ENCODE peak calls at places on chromosomes 16 and 17, in ten cellular contexts. X is right atrium auricular region, J is spleen, N is PC-3, W is stomach, S is HCT116, D is kidney, K is MM.1S, H is heart right ventricle, I is gastrocnemius medialis. G is an unnamed sample.

GRCh38 chr17:45372325-45372869 is 55.6 kb upstream of the MAP3K14 start:
- DNase-seq in H (no peak), N (peak; percentile 43), J (no peak), S (no peak), X (no peak), K (no peak), I (no peak), D (no peak), W (no peak), G (no peak)

GRCh38 chr17:50931003-50931878 is 65.1 kb upstream of the TOB1 start:
- DNase-seq in H (peak; percentile 89), I (peak; percentile 86), X (peak; percentile 90), D (peak; percentile 95), S (no peak), K (peak; percentile 86), N (peak; percentile 75), W (peak; percentile 92), J (peak; percentile 92), G (peak; percentile 94)

GRCh38 chr16:23768581-23768980 is 13.8 kb downstream of the CHP2 start:
- DNase-seq in K (no peak), D (no peak), I (no peak), N (no peak), X (no peak), S (no peak), J (no peak), W (no peak), H (no peak), G (no peak)

GRCh38 chr16:47045023-47045422 is 71.5 kb upstream of the DNAJA2 start:
- DNase-seq in J (no peak), W (no peak), S (no peak), X (no peak), N (no peak), D (no peak), I (no peak), K (no peak), H (no peak), G (no peak)

GRCh38 chr16:424033-424622 is 1.3 kb upstream of the RAB11FIP3 start:
- DNase-seq in X (peak; percentile 90), W (peak; percentile 35), J (no peak), H (peak; percentile 85), N (peak; percentile 76), I (peak; percentile 93), S (no peak), D (no peak), K (no peak), G (peak; percentile 99)

GRCh38 chr16:10493276-10493675 is 87.1 kb downstream of the EMP2 start:
- DNase-seq in S (no peak), K (no peak), W (no peak), D (no peak), I (no peak), J (no peak), X (no peak), H (no peak), N (no peak), G (no peak)

GRCh38 chr17:76585649-76586593 is at the start of gene ST6GALNAC2:
- DNase-seq in K (no peak), N (peak; percentile 84), J (peak; percentile 94), X (no peak), D (peak; percentile 91), S (peak; percentile 42), W (peak; percentile 84), I (peak; percentile 58), H (peak; percentile 45), G (peak; percentile 84)

GRCh38 chr16:85635545-85636140 is 22.5 kb downstream of the GSE1 start:
- DNase-seq in J (no peak), D (no peak), S (no peak), X (no peak), W (peak; percentile 58), I (no peak), H (no peak), N (no peak), K (no peak), G (no peak)

GRCh38 chr16:72015124-72015523 is 6.6 kb downstream of the DHODH start:
- DNase-seq in X (no peak), H (no peak), S (no peak), D (no peak), I (no peak), K (no peak), N (no peak), W (peak; percentile 40), J (no peak), G (no peak)

GRCh38 chr16:11011326-11011725 is 67.0 kb downstream of the CLEC16A start:
- DNase-seq in D (no peak), X (no peak), N (no peak), J (no peak), K (no peak), S (no peak), H (no peak), I (peak; percentile 45), W (no peak), G (no peak)

GRCh38 chr16:4376126-4376819 is 4.6 kb downstream of the VASN start:
- DNase-seq in S (no peak), H (peak; percentile 86), X (peak; percentile 92), N (peak; percentile 60), W (peak; percentile 96), D (peak; percentile 98), I (peak; percentile 76), K (no peak), J (peak; percentile 77), G (peak; percentile 92)

GRCh38 chr17:977163-977562 is 2.4 kb downstream of the NXN start:
- DNase-seq in W (no peak), S (no peak), X (no peak), H (no peak), N (no peak), I (no peak), D (no peak), K (no peak), J (no peak), G (no peak)

GRCh38 chr16:68331879-68332410 is 21.1 kb downstream of the PRMT7 start:
- DNase-seq in I (no peak), S (no peak), J (no peak), D (no peak), H (no peak), X (no peak), W (no peak), N (no peak), K (no peak), G (no peak)

GRCh38 chr17:56159764-56160394 is 6.6 kb downstream of the ANKFN1 start:
- DNase-seq in I (no peak), H (no peak), S (no peak), J (no peak), K (no peak), W (no peak), X (no peak), D (no peak), N (no peak), G (peak; percentile 11)

GRCh38 chr16:8607214-8607613 is 14.3 kb upstream of the METTL22 start:
- DNase-seq in I (no peak), J (no peak), K (no peak), X (no peak), N (no peak), W (no peak), S (no peak), H (no peak), D (no peak), G (no peak)
- H3K9me3 ChIP-seq in I (no peaks in the 10 kb centered on the region), J (no peaks in the 10 kb centered on the region), K (no peaks in the 10 kb centered on the region), X (no peaks in the 10 kb centered on the region), N (no peaks in the 10 kb centered on the region), W (no peaks in the 10 kb centered on the region), S (no peaks in the 10 kb centered on the region), H (no peaks in the 10 kb centered on the region), D (no peaks in the 10 kb centered on the region), G (no peaks in the 10 kb centered on the region)

DNA sequence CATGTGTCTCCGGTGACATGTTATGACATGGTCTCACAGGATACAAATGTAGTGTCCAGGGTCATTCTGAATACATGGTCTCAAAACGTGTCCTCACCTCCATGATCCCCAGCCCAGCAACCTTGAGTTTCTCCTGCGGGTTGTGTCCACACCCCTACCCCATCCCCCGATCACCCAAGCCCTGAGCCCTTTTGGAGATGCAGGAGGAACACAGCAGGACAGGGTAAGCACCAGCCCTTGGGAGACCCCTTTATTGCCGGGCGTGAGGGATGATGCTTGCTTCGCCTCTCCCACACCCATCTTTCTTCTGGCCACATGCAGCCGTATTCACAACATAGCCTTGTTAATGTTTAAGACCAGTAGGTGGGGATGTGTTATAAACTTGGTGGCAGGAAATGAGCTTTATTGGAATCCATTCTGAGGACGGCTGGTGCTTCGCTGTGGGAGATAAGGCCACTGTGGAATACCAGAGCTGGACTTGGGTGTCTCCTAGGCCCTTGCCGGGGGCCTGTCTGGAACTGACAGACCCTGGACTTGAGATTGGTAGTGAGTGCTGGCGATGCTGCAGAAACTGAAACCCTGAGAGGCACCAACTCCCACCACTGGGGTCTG is 5.5 kb downstream of the TMEM132E start:
- DNase-seq in D (peak; percentile 55), X (no peak), S (no peak), J (peak; percentile 41), I (no peak), W (no peak), K (peak; percentile 36), H (no peak), N (peak; percentile 7), G (peak; percentile 59)
- TF ChIP-seq CTCF in D (peak; percentile 40), X (no peak), S (no peak), J (no peak), I (no peak), W (no peak), K (peak; percentile 35), H (no peak), N (peak; percentile 25), G (peak; percentile 34)

DNA sequence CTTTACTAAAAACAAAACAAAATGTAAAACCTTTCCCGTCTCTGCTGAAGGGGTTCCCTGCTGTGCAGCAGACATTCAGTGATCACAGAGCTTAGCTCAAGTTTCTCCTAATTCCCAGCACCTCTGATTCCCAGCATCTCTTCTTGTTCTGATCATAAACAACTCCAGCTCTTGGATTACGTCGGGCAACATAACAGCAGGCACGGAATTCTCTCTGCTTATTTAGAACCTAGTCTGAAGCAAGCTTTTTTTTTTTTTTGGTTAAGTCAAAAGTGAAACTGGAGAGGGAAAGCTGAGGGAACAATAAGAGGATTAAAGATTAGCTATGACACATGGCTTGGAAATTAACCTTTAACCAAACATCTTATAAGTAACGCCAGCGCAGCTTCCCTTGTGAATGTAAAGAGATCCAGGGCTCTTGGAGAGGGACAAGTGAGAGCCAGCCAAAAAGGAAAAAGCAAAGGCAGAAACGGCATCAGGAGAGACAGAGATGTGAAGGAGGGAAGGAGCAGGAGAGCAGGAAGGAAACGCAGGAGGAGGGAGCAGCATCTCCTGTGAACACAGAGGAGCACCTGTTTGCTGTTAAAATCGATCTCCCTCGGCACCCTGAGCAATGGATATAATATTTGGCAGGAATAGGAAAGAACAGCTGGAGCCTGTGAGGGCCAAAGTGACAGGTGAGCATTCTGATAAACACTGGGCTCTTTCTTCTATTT is at the start of gene BCO1:
- DNase-seq in W (peak; percentile 56), K (no peak), H (no peak), I (no peak), D (no peak), J (peak; percentile 11), X (no peak), N (peak; percentile 53), S (no peak), G (peak; percentile 57)
- H3K4me3 ChIP-seq in W (peak within 1 kb of the TSS; percentile 44), K (no peak within 1 kb of the TSS), H (peak within 1 kb of the TSS; percentile 34), I (peak within 1 kb of the TSS; percentile 47), D (peak within 1 kb of the TSS; percentile 87), J (no peak within 1 kb of the TSS), X (peak within 1 kb of the TSS; percentile 39), N (peak within 1 kb of the TSS; percentile 68), S (peak within 1 kb of the TSS; percentile 32), G (no peak within 1 kb of the TSS)

DNA sequence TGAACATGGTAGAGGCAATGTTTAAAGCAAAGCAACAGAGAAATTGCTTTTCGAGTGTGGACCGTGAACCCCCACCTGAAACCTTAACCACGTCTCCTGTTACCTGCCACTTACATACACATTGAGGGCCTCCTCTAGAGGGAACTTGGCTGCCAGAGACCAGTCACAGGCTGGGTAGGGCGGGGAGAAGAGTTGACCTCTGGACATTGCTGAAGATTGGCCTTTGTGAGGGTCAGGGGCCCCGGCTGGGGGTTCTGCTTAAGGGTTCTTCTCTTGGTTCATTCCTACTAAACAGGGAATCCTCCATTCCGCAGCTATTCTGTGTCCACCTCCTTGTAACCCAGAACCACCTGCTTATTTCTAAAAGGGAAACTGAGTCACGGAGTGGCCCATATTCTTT is 53.8 kb downstream of the IRX6 start:
- DNase-seq in D (no peak), J (no peak), S (no peak), W (no peak), X (no peak), K (no peak), I (no peak), H (no peak), N (no peak), G (no peak)
- H3K9me3 ChIP-seq in D (no peaks in the 10 kb centered on the region), J (no peaks in the 10 kb centered on the region), S (no peaks in the 10 kb centered on the region), W (no peaks in the 10 kb centered on the region), X (no peaks in the 10 kb centered on the region), K (no peaks in the 10 kb centered on the region), I (no peaks in the 10 kb centered on the region), H (no peaks in the 10 kb centered on the region), N (no peaks in the 10 kb centered on the region), G (no peaks in the 10 kb centered on the region)